ENCODE peak calls at places on chromosomes 11 and 22, in ten cellular contexts. K, F, M, U, W, A, R, Z, H and L are unnamed samples.

GRCh38 chr11:65778901-65779668 is 1.7 kb downstream of the AP5B1 start:
- DNase-seq in U (peak; percentile 68), A (no peak), Z (no peak), M (no peak), F (no peak), K (peak; percentile 65), H (no peak), W (no peak), R (no peak), L (no peak)

GRCh38 chr11:121451178-121451981 is 734 bp upstream of the SORL1 start:
- DNase-seq in R (no peak), U (no peak), Z (no peak), W (peak; percentile 40), H (no peak), M (no peak), F (no peak), A (no peak), K (no peak), L (no peak)

GRCh38 chr11:119380160-119380815 is 1.2 kb downstream of the USP2 start:
- DNase-seq in M (no peak), W (peak; percentile 32), U (peak; percentile 49), R (no peak), K (no peak), H (no peak), F (no peak), A (no peak), Z (no peak), L (no peak)

GRCh38 chr22:44164031-44164430 is 16.7 kb upstream of the PARVG start:
- DNase-seq in M (no peak), R (no peak), K (no peak), F (no peak), H (no peak), A (no peak), W (no peak), U (no peak), Z (no peak), L (no peak)

GRCh38 chr22:35589071-35589735 is 27.9 kb downstream of the MB start:
- DNase-seq in M (no peak), K (no peak), R (no peak), A (peak; percentile 43), W (no peak), Z (peak; percentile 65), F (peak; percentile 91), H (no peak), U (no peak), L (peak; percentile 38)

GRCh38 chr11:115716577-115717214 is 212.5 kb upstream of the CADM1 start:
- DNase-seq in Z (no peak), H (no peak), F (no peak), A (peak; percentile 29), M (no peak), R (no peak), U (no peak), K (no peak), W (no peak), L (no peak)

GRCh38 chr11:116963813-116964212 is 126.4 kb upstream of the APOA1 start:
- DNase-seq in Z (no peak), W (no peak), K (no peak), H (no peak), R (no peak), M (no peak), F (peak; percentile 12), U (no peak), A (no peak), L (no peak)

GRCh38 chr11:96169250-96169649 is 173.7 kb downstream of the MAML2 start:
- DNase-seq in U (no peak), R (no peak), F (no peak), W (no peak), Z (no peak), A (no peak), K (no peak), M (no peak), H (no peak), L (no peak)

GRCh38 chr11:40273192-40273732 is 1186.2 kb downstream of the LRRC4C start:
- DNase-seq in W (no peak), F (no peak), K (no peak), U (no peak), M (no peak), A (no peak), H (no peak), Z (no peak), R (no peak), L (no peak)

GRCh38 chr11:75627879-75628668 is 40.8 kb downstream of the MAP6 start:
- DNase-seq in R (peak; percentile 53), K (no peak), U (no peak), W (no peak), M (no peak), F (peak; percentile 42), H (no peak), A (no peak), Z (peak; percentile 23), L (no peak)

GRCh38 chr11:28542556-28542955 is 434.4 kb downstream of the METTL15 start:
- DNase-seq in K (no peak), R (no peak), U (no peak), A (no peak), M (no peak), W (no peak), Z (no peak), H (no peak), F (no peak), L (no peak)

GRCh38 chr22:36325163-36326031 is 62.4 kb downstream of the MYH9 start:
- DNase-seq in K (peak; percentile 93), U (no peak), F (peak; percentile 95), H (no peak), W (no peak), A (peak; percentile 97), R (no peak), M (no peak), Z (peak; percentile 75), L (no peak)

DNA sequence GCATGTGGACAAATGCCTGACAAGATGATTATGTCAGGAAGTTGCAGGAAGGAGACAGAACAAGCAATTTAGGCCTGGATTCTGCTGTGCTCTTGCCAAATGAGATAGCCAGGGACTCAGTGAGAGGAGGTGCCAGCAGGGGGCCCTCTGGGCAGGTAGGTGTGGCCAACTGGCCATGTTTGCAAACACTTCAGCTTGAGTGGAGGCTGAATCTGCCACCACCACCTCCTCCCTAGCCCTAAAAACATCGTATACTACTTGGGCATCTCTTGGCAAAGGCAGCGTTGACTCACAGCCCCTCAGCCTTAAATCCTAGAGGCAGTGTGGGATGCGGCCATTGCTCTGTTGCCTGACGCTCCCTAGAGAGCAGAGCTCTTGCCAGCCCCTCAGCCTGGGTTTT is 95.1 kb upstream of the PLET1 start:
- DNase-seq in Z (no peak), M (no peak), K (no peak), R (peak; percentile 67), F (peak; percentile 35), U (no peak), W (no peak), H (no peak), A (peak; percentile 19), L (no peak)
- TF ChIP-seq CTCF in Z (peak; percentile 40), M (no peak), K (no peak), R (peak; percentile 31), F (peak; percentile 19), U (peak; percentile 26), W (no peak), H (no peak), A (peak; percentile 10), L (no peak)

DNA sequence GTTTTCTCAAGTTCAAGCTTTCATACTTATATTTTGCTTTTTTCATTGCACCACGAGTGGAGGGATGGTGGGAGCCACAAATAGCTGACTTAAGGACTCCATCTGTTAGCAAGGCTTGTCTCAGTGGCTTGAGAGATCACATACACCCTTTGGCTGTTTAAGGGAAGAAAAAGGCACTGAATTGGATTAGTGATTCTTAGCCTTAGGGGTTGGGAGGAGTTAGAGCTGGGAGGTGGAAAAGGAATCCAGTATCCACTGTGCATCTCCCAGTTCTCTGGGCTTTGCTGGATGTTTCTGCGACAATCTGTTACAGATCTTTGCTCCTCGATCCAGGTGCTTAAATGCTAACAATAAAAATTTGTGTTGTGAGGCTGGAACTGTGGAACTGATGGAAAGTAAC is 593.6 kb downstream of the CNTN5 start:
- DNase-seq in U (no peak), H (no peak), M (no peak), Z (no peak), A (no peak), R (no peak), F (no peak), K (no peak), W (no peak), L (no peak)
- TF ChIP-seq CTCF in U (no peak), H (no peak), M (no peak), Z (no peak), A (no peak), R (no peak), F (no peak), K (no peak), W (no peak), L (no peak)

DNA sequence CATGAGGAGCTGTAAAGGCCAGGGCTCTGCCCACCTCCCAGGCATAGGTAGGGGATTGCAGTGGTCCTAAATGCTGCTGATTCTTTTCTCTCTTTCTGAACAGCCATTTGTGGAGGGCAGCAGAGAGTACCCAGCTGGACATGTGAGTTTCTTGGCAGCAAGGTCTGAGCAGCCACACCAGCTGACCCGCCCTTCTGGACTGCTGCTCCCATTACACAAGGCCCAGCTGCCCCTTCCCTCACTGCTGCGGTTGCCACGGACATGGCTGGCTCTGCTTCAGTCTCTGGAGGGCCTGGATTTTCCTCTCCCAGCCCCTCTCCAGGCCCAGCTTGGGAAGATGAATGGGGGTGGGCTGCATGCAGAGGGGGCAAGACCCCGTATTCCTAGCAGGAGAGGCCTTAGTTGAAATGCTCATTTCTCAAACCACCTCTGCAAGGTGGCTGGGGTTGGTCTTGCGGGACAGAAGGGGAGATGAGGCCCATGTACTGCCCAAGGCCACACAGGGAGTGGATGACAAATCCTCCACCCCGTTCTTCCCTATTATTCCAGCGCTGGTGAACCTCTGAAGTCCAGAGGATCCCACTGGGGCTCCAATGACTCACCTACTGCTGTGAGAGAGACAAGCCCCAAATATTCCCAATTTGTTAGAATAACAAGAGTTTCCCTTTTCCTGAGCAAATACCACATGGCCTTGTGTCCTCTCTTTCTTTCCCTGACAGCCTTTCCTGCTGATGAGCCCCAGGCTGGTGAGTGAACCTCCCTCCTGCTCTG is 4.7 kb downstream of the LGALS12 start:
- DNase-seq in W (no peak), A (peak; percentile 81), R (no peak), H (no peak), M (peak; percentile 57), F (peak; percentile 19), K (no peak), U (no peak), Z (no peak), L (no peak)
- TF ChIP-seq CTCF in W (no peak), A (no peak), R (no peak), H (no peak), M (no peak), F (no peak), K (no peak), U (no peak), Z (no peak), L (no peak)

DNA sequence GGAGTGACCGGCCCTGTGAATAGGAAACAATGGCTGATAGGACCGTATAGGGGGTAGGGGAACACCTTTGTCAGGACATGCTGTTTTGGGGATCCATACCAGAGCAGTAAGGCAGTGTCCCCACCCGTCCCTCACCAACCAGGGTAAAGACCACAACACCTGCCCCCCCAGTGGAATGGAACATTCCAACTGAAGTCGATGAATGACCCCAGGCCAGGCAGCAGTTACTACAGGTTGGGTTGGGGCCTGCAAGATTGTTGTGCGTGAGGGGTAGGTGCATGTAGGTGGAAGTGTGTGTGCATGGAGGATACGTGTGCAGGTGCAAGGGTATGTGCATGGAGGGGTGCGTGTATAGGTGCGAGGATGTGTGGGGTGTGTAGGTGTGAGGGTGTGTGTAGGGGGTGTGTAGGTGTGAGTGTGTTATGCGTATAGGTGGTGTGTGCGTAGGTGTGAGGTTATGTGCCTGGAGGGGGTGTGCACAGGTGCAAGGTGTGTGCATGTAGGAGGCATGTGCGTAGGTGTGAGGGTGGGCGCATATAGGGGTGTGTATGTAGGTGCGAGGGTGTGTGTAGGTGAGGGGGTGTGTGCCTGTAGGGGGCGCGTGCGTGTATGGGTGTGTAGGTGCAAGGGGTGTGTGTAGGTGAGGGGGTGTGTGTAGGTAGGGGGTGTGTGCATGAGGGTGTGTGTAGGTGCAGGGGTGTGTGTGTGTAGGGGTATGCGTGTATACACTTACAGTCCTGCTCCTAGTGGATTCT is 32.9 kb downstream of the PISD start:
- DNase-seq in F (no peak), M (no peak), Z (no peak), U (no peak), K (no peak), A (no peak), R (peak; percentile 28), H (no peak), W (no peak), L (no peak)
- TF ChIP-seq CTCF in F (no peak), M (no peak), Z (no peak), U (no peak), K (no peak), A (no peak), R (no peak), H (no peak), W (no peak), L (no peak)